ENCODE peak calls at places on chromosomes 2 and 18, in nine cellular contexts. M is glomerular endothelial cell; Y is C1 segment of cervical spinal cord; G is tibial artery; S is NCI-H774; T is choroid plexus epithelial cell; H is ovary; K is stimulated activated CD8-positive, alpha-beta memory T cell treated with anti-CD3 and anti-CD28 coated beads, Interleukin-2, amount 100 ng/mL, for 48 hours; C is ACHN. B is an unnamed sample.

GRCh38 chr2:121965666-121966065 is 210.2 kb downstream of the TSN start:
- DNase-seq in M (no peak), Y (no peak), G (no peak), S (no peak), T (no peak), H (no peak), K (no peak), C (no peak), B (no peak)

GRCh38 chr2:98355881-98356280 is 9.6 kb downstream of the CNGA3 start:
- DNase-seq in M (no peak), Y (no peak), G (no peak), S (no peak), T (no peak), H (no peak), K (no peak), C (no peak), B (no peak)

GRCh38 chr2:113225505-113226259 is 51.9 kb downstream of the PSD4 start:
- DNase-seq in M (no peak), Y (no peak), G (peak; percentile 65), S (peak; percentile 62), T (peak; percentile 63), H (no peak), K (no peak), C (peak; percentile 97), B (no peak)

GRCh38 chr2:3651686-3652516 is 6.1 kb upstream of the ALLC start:
- DNase-seq in M (no peak), Y (no peak), G (no peak), S (peak; percentile 95), T (peak; percentile 56), H (peak; percentile 65), K (peak; percentile 60), C (no peak), B (no peak)

GRCh38 chr2:11203480-11203879 is 48.2 kb downstream of the SLC66A3 start:
- DNase-seq in M (peak; percentile 41), Y (no peak), G (no peak), S (no peak), T (peak; percentile 20), H (no peak), K (no peak), C (peak; percentile 27), B (peak; percentile 82)

GRCh38 chr2:173231042-173231441 is 123.6 kb upstream of the CDCA7 start:
- DNase-seq in M (no peak), Y (no peak), G (no peak), S (peak; percentile 87), T (no peak), H (no peak), K (no peak), C (no peak), B (no peak)

GRCh38 chr2:223725494-223725893 is 111.9 kb downstream of the AP1S3 start:
- DNase-seq in M (peak; percentile 98), Y (peak; percentile 27), G (peak; percentile 90), S (peak; percentile 46), T (peak; percentile 96), H (peak; percentile 74), K (no peak), C (peak; percentile 97), B (peak; percentile 72)

GRCh38 chr18:53796042-53796729 is 428.3 kb downstream of the MBD2 start:
- DNase-seq in M (no peak), Y (no peak), G (peak; percentile 60), S (no peak), T (peak; percentile 94), H (no peak), K (no peak), C (peak; percentile 71), B (peak; percentile 1)

GRCh38 chr2:70190086-70190412 is 770 bp downstream of the C2orf42 start:
- DNase-seq in M (peak; percentile 4), Y (no peak), G (no peak), S (no peak), T (peak; percentile 70), H (peak; percentile 22), K (no peak), C (peak; percentile 47), B (no peak)

GRCh38 chr2:160362521-160362920 is 131.1 kb downstream of the RBMS1 start:
- DNase-seq in M (no peak), Y (no peak), G (no peak), S (no peak), T (no peak), H (no peak), K (no peak), C (no peak), B (no peak)

GRCh38 chr2:237591021-237591370 is 462 bp upstream of the RAB17 start:
- DNase-seq in M (no peak), Y (no peak), G (no peak), S (peak; percentile 72), T (no peak), H (no peak), K (no peak), C (no peak), B (peak; percentile 79)

GRCh38 chr18:24071779-24072178 is 57.2 kb downstream of the TTC39C start:
- DNase-seq in M (no peak), Y (no peak), G (no peak), S (peak; percentile 41), T (no peak), H (no peak), K (no peak), C (no peak), B (no peak)

GRCh38 chr2:62032096-62032495 is 126.6 kb downstream of the COMMD1 start:
- DNase-seq in M (no peak), Y (no peak), G (no peak), S (no peak), T (no peak), H (no peak), K (no peak), C (no peak), B (no peak)

GRCh38 chr2:241702405-241703127 is 727 bp downstream of the ING5 start:
- DNase-seq in M (no peak), Y (peak; percentile 75), G (peak; percentile 88), S (peak; percentile 81), T (peak; percentile 88), H (peak; percentile 83), K (peak; percentile 87), C (peak; percentile 91), B (peak; percentile 84)

GRCh38 chr18:76981388-76981968 is 151.1 kb downstream of the MBP start:
- DNase-seq in M (no peak), Y (no peak), G (no peak), S (no peak), T (peak; percentile 53), H (no peak), K (no peak), C (no peak), B (no peak)

GRCh38 chr2:238053195-238053776 is 7.5 kb upstream of the SCLY start:
- DNase-seq in M (no peak), Y (no peak), G (no peak), S (no peak), T (peak; percentile 39), H (no peak), K (no peak), C (no peak), B (no peak)